ENCODE peak calls at places on chromosomes 5 and 9, in four cellular contexts. C, H, G and A are unnamed samples.

GRCh38 chr5:115815006-115815692 is 1.3 kb downstream of the CDO1 start:
- DNase-seq in H (no peak), G (peak), C (no peak), A (no peak)

GRCh38 chr5:90590-91547 is 1.1 kb upstream of the PLEKHG4B start:
- DNase-seq in C (no peak), G (peak), H (no peak), A (no peak)

GRCh38 chr9:84773023-84773422 is 103.5 kb downstream of the NTRK2 start:
- DNase-seq in H (no peak), C (peak), G (no peak), A (no peak)

GRCh38 chr5:162768962-162769464 is 668.4 kb upstream of the CCNG1 start:
- DNase-seq in H (peak), G (no peak), C (no peak), A (no peak)

GRCh38 chr9:36960575-36960955 is 73.5 kb downstream of the PAX5 start:
- DNase-seq in G (no peak), H (no peak), C (no peak), A (no peak)

GRCh38 chr9:3963266-3964019 is 336.4 kb downstream of the GLIS3 start:
- DNase-seq in H (no peak), C (peak), G (peak), A (peak)

GRCh38 chr9:109519366-109519765 is 21.3 kb upstream of the PTPN3 start:
- DNase-seq in G (no peak), C (no peak), H (no peak), A (no peak)

GRCh38 chr9:95379630-95380029 is 62.1 kb upstream of the FANCC start:
- DNase-seq in G (no peak), C (no peak), H (peak), A (no peak)

GRCh38 chr9:95733687-95734659 is 141.5 kb upstream of the ERCC6L2 start:
- DNase-seq in C (no peak), H (no peak), G (no peak), A (no peak)

GRCh38 chr5:158133369-158133768 is 274.4 kb upstream of the CLINT1 start:
- DNase-seq in G (peak), H (no peak), C (no peak), A (no peak)

GRCh38 chr5:56676091-56676768 is 139.1 kb upstream of the MAP3K1 start:
- DNase-seq in H (no peak), C (no peak), G (no peak), A (no peak)

GRCh38 chr5:67015577-67016290 is 180.9 kb downstream of the CD180 start:
- DNase-seq in G (peak), H (no peak), C (peak), A (no peak)

GRCh38 chr5:95962785-95963184 is 1.1 kb upstream of the ELL2 start:
- DNase-seq in H (no peak), C (no peak), G (no peak), A (no peak)

GRCh38 chr5:142512041-142512679 is 173.7 kb downstream of the FGF1 start:
- DNase-seq in C (peak), G (peak), H (no peak), A (no peak)

GRCh38 chr5:138632900-138633489 is 57.8 kb upstream of the HSPA9 start:
- DNase-seq in H (peak), C (peak), G (peak), A (peak)
- TF ChIP-seq CTCF in H (peak), C (peak), G (peak), A (peak)

GRCh38 chr9:107067715-107068416 is 204.9 kb downstream of the ZNF462 start:
- DNase-seq in C (no peak), G (no peak), H (no peak), A (no peak)
- H3K4me3 ChIP-seq in C (no peak), G (no peak), H (no peak), A (no peak)

DNA sequence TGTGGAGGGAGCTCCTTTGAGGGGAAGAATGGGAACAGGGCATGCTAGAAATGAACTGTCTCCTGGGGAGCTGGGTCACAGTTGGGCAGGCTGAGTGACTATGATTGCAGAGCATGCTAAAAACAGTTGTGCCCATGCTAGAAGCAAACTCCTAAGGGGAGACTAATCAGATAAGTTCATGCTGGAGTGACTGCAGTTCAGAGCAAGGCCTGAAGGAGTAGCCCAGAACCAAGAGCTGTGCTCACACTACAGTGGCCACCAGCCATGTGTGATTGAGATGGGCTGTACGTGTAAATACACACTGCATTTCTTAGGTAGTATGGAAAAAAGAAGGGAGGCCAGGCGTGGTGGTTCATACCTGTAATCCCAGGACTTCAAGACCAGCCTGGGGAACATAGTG is 10.3 kb upstream of the AK1 start:
- DNase-seq in H (peak), G (no peak), C (no peak), A (no peak)
- TF ChIP-seq CTCF in H (peak), G (no peak), C (peak), A (peak)

GRCh38 chr9:118985851-118986250 is 383.4 kb downstream of the BRINP1 start:
- DNase-seq in G (peak), C (no peak), H (no peak), A (no peak)

GRCh38 chr9:118992813-118993747 is 376.2 kb downstream of the BRINP1 start:
- DNase-seq in C (no peak), G (peak), H (no peak), A (no peak)

GRCh38 chr9:118987167-118987566 is 382.1 kb downstream of the BRINP1 start:
- DNase-seq in C (no peak), H (no peak), G (no peak), A (no peak)

GRCh38 chr9:118990949-118991348 is 378.3 kb downstream of the BRINP1 start:
- DNase-seq in H (no peak), G (no peak), C (no peak), A (no peak)

GRCh38 chr9:118991366-118992285 is 377.6 kb downstream of the BRINP1 start:
- DNase-seq in G (no peak), H (no peak), C (no peak), A (no peak)
- H3K4me3 ChIP-seq in G (no peak), H (no peak), C (no peak), A (no peak)

GRCh38 chr5:172981931-172982330 is 1.6 kb upstream of the ATP6V0E1 start:
- DNase-seq in H (no peak), G (no peak), C (no peak), A (no peak)
- TF ChIP-seq CTCF in H (no peak), G (no peak), C (no peak), A (no peak)

GRCh38 chr9:78368236-78368635 is 71.3 kb downstream of the PSAT1 start:
- DNase-seq in H (no peak), C (no peak), G (no peak), A (no peak)

GRCh38 chr9:78365979-78366697 is 69.2 kb downstream of the PSAT1 start:
- DNase-seq in H (no peak), C (peak), G (peak), A (peak)

GRCh38 chr9:78366827-78367226 is 69.9 kb downstream of the PSAT1 start:
- DNase-seq in G (no peak), H (no peak), C (no peak), A (peak)

GRCh38 chr9:78358329-78359051 is 61.6 kb downstream of the PSAT1 start:
- DNase-seq in C (no peak), H (no peak), G (no peak), A (no peak)

GRCh38 chr9:78363221-78363620 is 66.3 kb downstream of the PSAT1 start:
- DNase-seq in H (no peak), C (peak), G (peak), A (peak)
- H3K4me3 ChIP-seq in H (no peak), C (no peak), G (no peak), A (no peak)

GRCh38 chr9:127801955-127802575 is 617 bp upstream of the FPGS start:
- DNase-seq in C (no peak), H (no peak), G (peak), A (no peak)
- TF ChIP-seq CTCF in C (no peak), H (peak), G (no peak), A (peak)

GRCh38 chr9:89313842-89314241 is 2.8 kb downstream of the CKS2 start:
- DNase-seq in H (no peak), C (peak), G (peak), A (no peak)
- H3K4me3 ChIP-seq in H (peak), C (no peak), G (peak), A (peak)